ENCODE peak calls at places on chromosomes 4 and X, in nine cellular contexts. I is right lobe of liver, G is heart left ventricle, B is esophagus squamous epithelium, V is AG04450, W is stomach, L is OCI-LY7, M is cardiac muscle cell, X is GM23338. T is an unnamed sample.

GRCh38 chrX:149453030-149453429 is 52.1 kb downstream of the IDS start:
- DNase-seq in I (no peak), G (no peak), B (no peak), V (no peak), W (no peak), L (no peak), M (no peak), X (no peak), T (peak)

GRCh38 chr4:181674315-181674714 is 568.9 kb upstream of the TENM3 start:
- DNase-seq in I (no peak), G (no peak), B (no peak), V (no peak), W (no peak), L (no peak), M (no peak), X (no peak), T (peak)

GRCh38 chr4:82044141-82044993 is 329.4 kb downstream of the HNRNPD start:
- DNase-seq in I (peak), G (peak), B (no peak), V (no peak), W (peak), L (no peak), M (peak), X (peak), T (peak)

GRCh38 chr4:125397226-125397625 is 82.5 kb downstream of the FAT4 start:
- DNase-seq in I (no peak), G (no peak), B (no peak), V (no peak), W (no peak), L (no peak), M (no peak), X (no peak), T (no peak)

GRCh38 chrX:47623540-47624027 is 3.9 kb upstream of the SYN1 start:
- DNase-seq in I (no peak), G (peak), B (no peak), V (peak), W (no peak), L (no peak), M (peak), X (peak), T (peak)

GRCh38 chrX:74291964-74292891 is 11.8 kb upstream of the ZCCHC13 start:
- DNase-seq in I (peak), G (peak), B (peak), V (peak), W (peak), L (peak), M (peak), X (peak), T (peak)

GRCh38 chr4:140395668-140396067 is 22.2 kb downstream of the SCOC start:
- DNase-seq in I (no peak), G (no peak), B (no peak), V (no peak), W (no peak), L (no peak), M (no peak), X (peak), T (no peak)

GRCh38 chr4:26573389-26573794 is 10.5 kb upstream of the TBC1D19 start:
- DNase-seq in I (no peak), G (no peak), B (no peak), V (peak), W (no peak), L (peak), M (no peak), X (peak), T (no peak)

GRCh38 chr4:54449999-54450398 is 207.8 kb upstream of the KIT start:
- DNase-seq in I (no peak), G (no peak), B (no peak), V (no peak), W (no peak), L (no peak), M (no peak), X (no peak), T (no peak)

GRCh38 chr4:175998782-175999181 is 66.9 kb upstream of the WDR17 start:
- DNase-seq in I (no peak), G (no peak), B (no peak), V (no peak), W (no peak), L (peak), M (no peak), X (peak), T (peak)

GRCh38 chr4:175999944-176000343 is 65.7 kb upstream of the WDR17 start:
- DNase-seq in I (no peak), G (no peak), B (no peak), V (no peak), W (no peak), L (no peak), M (no peak), X (peak), T (no peak)

GRCh38 chr4:176002007-176002623 is 63.5 kb upstream of the WDR17 start:
- DNase-seq in I (peak), G (peak), B (no peak), V (no peak), W (peak), L (peak), M (peak), X (peak), T (peak)

GRCh38 chr4:175997291-175997690 is 68.3 kb upstream of the WDR17 start:
- DNase-seq in I (no peak), G (no peak), B (no peak), V (no peak), W (no peak), L (no peak), M (no peak), X (no peak), T (no peak)

GRCh38 chr4:176001171-176002006 is 64.3 kb upstream of the WDR17 start:
- DNase-seq in I (peak), G (peak), B (no peak), V (no peak), W (no peak), L (no peak), M (peak), X (peak), T (peak)
- H3K4me3 ChIP-seq in I (peak), G (peak), B (peak), V (peak), W (peak), L (peak), M (peak), X (peak), T (peak)

DNA sequence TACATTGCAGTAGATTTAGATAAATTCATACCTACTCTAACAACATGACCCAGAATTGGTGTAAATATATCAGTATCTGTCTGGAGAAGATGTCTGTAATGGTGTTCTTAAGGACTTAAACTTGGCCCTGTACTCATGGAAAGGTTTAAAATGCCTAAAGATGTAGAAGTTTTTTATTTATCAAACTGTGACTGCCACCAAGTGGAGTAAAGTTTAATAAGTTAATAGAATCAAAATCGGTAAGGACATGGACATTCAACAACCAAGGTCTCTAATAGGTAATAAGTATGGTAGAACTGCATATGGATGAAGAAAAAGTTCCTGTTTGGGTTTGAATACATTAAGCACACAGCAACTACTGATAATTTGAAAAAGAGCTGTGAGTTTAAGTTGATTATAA is 474.0 kb upstream of the NDST3 start:
- DNase-seq in I (no peak), G (no peak), B (no peak), V (peak), W (no peak), L (no peak), M (no peak), X (peak), T (peak)
- TF ChIP-seq CTCF in I (peak), G (no peak), B (no peak), V (peak), W (no peak), L (peak), M (no peak), X (peak), T (no peak)

GRCh38 chr4:113147498-113148231 is 98.2 kb downstream of the ANK2 start:
- DNase-seq in I (no peak), G (no peak), B (no peak), V (no peak), W (no peak), L (no peak), M (no peak), X (no peak), T (no peak)

GRCh38 chr4:113148925-113149324 is 99.5 kb downstream of the ANK2 start:
- DNase-seq in I (no peak), G (no peak), B (no peak), V (no peak), W (no peak), L (no peak), M (no peak), X (peak), T (no peak)

GRCh38 chr4:113145519-113146291 is 96.3 kb downstream of the ANK2 start:
- DNase-seq in I (no peak), G (peak), B (no peak), V (no peak), W (no peak), L (no peak), M (peak), X (peak), T (no peak)

GRCh38 chr4:113145147-113145518 is 95.7 kb downstream of the ANK2 start:
- DNase-seq in I (no peak), G (no peak), B (no peak), V (no peak), W (no peak), L (no peak), M (no peak), X (no peak), T (no peak)

GRCh38 chr4:113146876-113147358 is 97.5 kb downstream of the ANK2 start:
- DNase-seq in I (peak), G (no peak), B (no peak), V (no peak), W (no peak), L (no peak), M (no peak), X (no peak), T (no peak)
- H3K4me3 ChIP-seq in I (peak), G (peak), B (peak), V (peak), W (peak), L (no peak), M (peak), X (no peak), T (peak)

GRCh38 chr4:128385683-128386304 is 98.2 kb upstream of the PGRMC2 start:
- DNase-seq in I (no peak), G (no peak), B (no peak), V (no peak), W (no peak), L (no peak), M (no peak), X (peak), T (peak)
- TF ChIP-seq CTCF in I (no peak), G (no peak), B (peak), V (peak), W (no peak), L (no peak), M (peak), X (peak), T (peak)

GRCh38 chrX:40449396-40449795 is 131.4 kb upstream of the ATP6AP2 start:
- DNase-seq in I (no peak), G (no peak), B (no peak), V (no peak), W (no peak), L (no peak), M (no peak), X (no peak), T (no peak)

GRCh38 chrX:40449956-40450701 is 130.6 kb upstream of the ATP6AP2 start:
- DNase-seq in I (no peak), G (no peak), B (no peak), V (no peak), W (no peak), L (no peak), M (no peak), X (no peak), T (no peak)

GRCh38 chrX:40446927-40447326 is 133.8 kb upstream of the ATP6AP2 start:
- DNase-seq in I (no peak), G (no peak), B (no peak), V (no peak), W (peak), L (no peak), M (no peak), X (no peak), T (peak)

GRCh38 chrX:40444798-40445496 is 135.8 kb upstream of the ATP6AP2 start:
- DNase-seq in I (no peak), G (no peak), B (no peak), V (no peak), W (no peak), L (no peak), M (peak), X (no peak), T (no peak)

DNA sequence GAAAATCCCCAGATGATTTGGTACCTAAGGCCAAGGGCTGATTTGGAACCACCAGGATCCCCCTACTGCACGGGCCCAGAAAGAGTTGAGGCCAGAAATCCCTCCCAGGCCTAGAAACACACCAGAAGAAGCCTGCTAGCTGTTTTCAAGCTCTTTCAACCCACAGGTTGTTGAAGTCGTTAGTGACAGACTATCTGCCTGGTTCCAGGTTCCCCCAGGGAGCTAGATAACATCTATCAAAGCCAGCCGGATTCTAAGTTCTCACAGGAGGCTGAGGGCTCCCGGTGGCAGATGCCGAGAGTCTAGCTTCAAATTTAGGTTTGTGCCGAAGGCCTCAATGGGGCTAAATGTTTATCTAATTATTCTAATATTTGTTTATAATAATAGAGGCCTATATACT is 132.0 kb upstream of the ATP6AP2 start:
- DNase-seq in I (no peak), G (no peak), B (no peak), V (no peak), W (no peak), L (no peak), M (no peak), X (no peak), T (no peak)
- H3K4me3 ChIP-seq in I (no peak), G (no peak), B (no peak), V (no peak), W (no peak), L (no peak), M (no peak), X (no peak), T (no peak)

GRCh38 chrX:153580700-153581386 is 18.1 kb downstream of the CCNQ start:
- DNase-seq in I (no peak), G (no peak), B (no peak), V (no peak), W (no peak), L (no peak), M (peak), X (peak), T (no peak)
- TF ChIP-seq CTCF in I (peak), G (peak), B (no peak), V (no peak), W (no peak), L (no peak), M (no peak), X (peak), T (peak)

DNA sequence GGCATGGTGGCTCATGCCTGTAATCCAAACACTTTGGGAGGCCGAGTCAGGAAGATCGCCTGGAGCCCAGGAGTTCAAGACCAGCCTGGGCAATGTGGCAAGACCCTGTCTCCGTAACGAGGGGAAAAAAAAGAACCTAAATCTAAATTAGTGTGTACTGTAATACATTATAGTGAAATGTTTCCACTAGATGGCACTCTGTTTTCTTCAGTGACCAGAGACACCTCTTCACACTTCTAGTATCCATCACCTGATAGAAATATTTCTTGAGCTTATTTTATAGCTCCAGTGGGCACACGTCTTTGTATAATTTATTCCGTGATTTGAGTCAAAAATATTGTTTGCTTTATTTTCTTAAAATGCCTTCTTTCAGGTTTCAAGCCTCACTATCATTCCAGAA is 600.9 kb upstream of the DIPK2B start:
- DNase-seq in I (no peak), G (no peak), B (no peak), V (no peak), W (no peak), L (peak), M (peak), X (peak), T (peak)
- H3K4me3 ChIP-seq in I (no peak), G (no peak), B (peak), V (no peak), W (no peak), L (no peak), M (no peak), X (no peak), T (no peak)

GRCh38 chr4:145056325-145057130 is 41.5 kb downstream of the ANAPC10 start:
- DNase-seq in I (no peak), G (no peak), B (no peak), V (no peak), W (no peak), L (no peak), M (no peak), X (no peak), T (no peak)

GRCh38 chr4:145055533-145056257 is 42.3 kb downstream of the ANAPC10 start:
- DNase-seq in I (no peak), G (no peak), B (no peak), V (no peak), W (no peak), L (no peak), M (no peak), X (no peak), T (no peak)

GRCh38 chr4:145058256-145058655 is 39.7 kb downstream of the ANAPC10 start:
- DNase-seq in I (no peak), G (no peak), B (no peak), V (no peak), W (no peak), L (no peak), M (no peak), X (no peak), T (no peak)

GRCh38 chr4:145066063-145066501 is 31.9 kb downstream of the ANAPC10 start:
- DNase-seq in I (no peak), G (no peak), B (no peak), V (no peak), W (no peak), L (no peak), M (peak), X (peak), T (no peak)

GRCh38 chr4:145061325-145061920 is 36.6 kb downstream of the ANAPC10 start:
- DNase-seq in I (no peak), G (no peak), B (no peak), V (peak), W (no peak), L (peak), M (peak), X (peak), T (peak)
- TF ChIP-seq CTCF in I (peak), G (peak), B (peak), V (peak), W (no peak), L (peak), M (peak), X (peak), T (peak)